ENCODE peak calls at places on chromosomes 5 and 9, in six cellular contexts. N is neural progenitor cell, V is psoas muscle, X is IMR-90, L is sigmoid colon, I is GM12864. O is an unnamed sample.

GRCh38 chr9:124779368-124780059 is 2.6 kb downstream of the OLFML2A start:
- DNase-seq in N (peak; percentile 69), V (peak; percentile 37), X (peak; percentile 98), L (peak; percentile 70), I (no peak), O (peak; percentile 6)

GRCh38 chr5:115295775-115296129 is 702 bp downstream of the CCDC112 start:
- DNase-seq in N (peak; percentile 45), V (no peak), X (no peak), L (no peak), I (no peak), O (no peak)

GRCh38 chr5:44336708-44337107 is 52.5 kb downstream of the FGF10 start:
- DNase-seq in N (no peak), V (no peak), X (no peak), L (no peak), I (no peak), O (no peak)

GRCh38 chr9:122418016-122418415 is 47.2 kb downstream of the PTGS1 start:
- DNase-seq in N (no peak), V (no peak), X (no peak), L (no peak), I (no peak), O (no peak)

GRCh38 chr5:126234563-126235195 is 188.5 kb upstream of the GRAMD2B start:
- DNase-seq in N (peak; percentile 71), V (no peak), X (peak; percentile 6), L (no peak), I (no peak), O (peak; percentile 23)

GRCh38 chr9:121811140-121811539 is 159.7 kb downstream of the DAB2IP start:
- DNase-seq in N (no peak), V (no peak), X (no peak), L (no peak), I (no peak), O (no peak)

GRCh38 chr9:1647776-1648175 is 367.4 kb upstream of the SMARCA2 start:
- DNase-seq in N (no peak), V (no peak), X (no peak), L (no peak), I (no peak), O (no peak)

GRCh38 chr5:56814361-56814962 is 887 bp upstream of the MAP3K1 start:
- DNase-seq in N (peak; percentile 66), V (peak; percentile 52), X (no peak), L (no peak), I (no peak), O (no peak)

GRCh38 chr9:34154052-34154451 is 24.8 kb upstream of the UBAP1 start:
- DNase-seq in N (no peak), V (no peak), X (no peak), L (peak; percentile 1), I (no peak), O (no peak)

GRCh38 chr9:134210908-134211810 is 46.8 kb upstream of the RNU6ATAC start:
- DNase-seq in N (no peak), V (peak; percentile 75), X (no peak), L (peak; percentile 75), I (no peak), O (no peak)

GRCh38 chr9:88418715-88419540 is 30.7 kb downstream of the SPIN1 start:
- DNase-seq in N (no peak), V (no peak), X (no peak), L (no peak), I (no peak), O (no peak)

GRCh38 chr5:24226492-24226891 is 418.3 kb downstream of the CDH10 start:
- DNase-seq in N (no peak), V (no peak), X (no peak), L (no peak), I (no peak), O (no peak)

GRCh38 chr5:168314735-168315411 is 23.4 kb downstream of the WWC1 start:
- DNase-seq in N (no peak), V (no peak), X (peak; percentile 99), L (no peak), I (no peak), O (no peak)

GRCh38 chr9:104948277-104948676 is 20.3 kb upstream of the ABCA1 start:
- DNase-seq in N (no peak), V (no peak), X (peak; percentile 62), L (no peak), I (no peak), O (no peak)

GRCh38 chr9:79562749-79563386 is 8.9 kb upstream of the TLE4 start:
- DNase-seq in N (no peak), V (no peak), X (peak; percentile 30), L (no peak), I (no peak), O (no peak)

GRCh38 chr9:4489562-4489918 is 728 bp upstream of the SLC1A1 start:
- DNase-seq in N (peak; percentile 56), V (no peak), X (no peak), L (no peak), I (no peak), O (no peak)

GRCh38 chr9:99634185-99634584 is 187.5 kb upstream of the NR4A3 start:
- DNase-seq in N (no peak), V (no peak), X (no peak), L (no peak), I (no peak), O (no peak)

GRCh38 chr5:429453-430188 is 13.4 kb upstream of the EXOC3 start:
- DNase-seq in N (no peak), V (peak; percentile 34), X (peak; percentile 62), L (peak; percentile 63), I (no peak), O (peak; percentile 16)

GRCh38 chr5:73391441-73391871 is 57.1 kb downstream of the FOXD1 start:
- DNase-seq in N (no peak), V (no peak), X (peak; percentile 59), L (no peak), I (no peak), O (no peak)

DNA sequence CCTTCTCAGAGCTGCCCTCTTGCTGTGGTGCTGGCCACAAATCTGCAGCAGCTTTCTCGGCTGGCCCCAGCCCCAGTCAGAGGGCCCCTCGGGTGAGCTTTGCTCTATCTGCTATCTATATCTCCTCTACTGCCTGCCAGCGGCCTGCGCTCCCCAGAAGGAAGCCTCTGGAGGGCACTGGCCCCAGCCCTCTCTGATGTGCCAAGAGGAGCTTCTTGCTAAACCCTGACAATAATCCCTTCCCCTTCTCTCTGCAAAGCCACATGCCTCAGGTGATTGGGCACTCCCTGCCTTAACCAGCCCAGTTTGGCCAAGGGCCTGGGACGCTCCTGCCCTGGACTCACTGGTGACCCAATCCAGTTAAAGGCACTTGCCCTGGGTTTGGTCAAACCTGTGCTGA is 42.7 kb downstream of the CAMK2A start:
- DNase-seq in N (no peak), V (peak; percentile 92), X (no peak), L (no peak), I (no peak), O (no peak)
- TF ChIP-seq CTCF in N (no peak), V (no peak), X (no peak), L (no peak), I (no peak), O (no peak)

GRCh38 chr5:142869883-142870282 is 99.7 kb downstream of the ARHGAP26 start:
- DNase-seq in N (no peak), V (no peak), X (peak; percentile 11), L (peak; percentile 75), I (no peak), O (no peak)
- TF ChIP-seq CTCF in N (no peak), V (no peak), X (no peak), L (no peak), I (no peak), O (no peak)

GRCh38 chr9:23643656-23644258 is 182.3 kb downstream of the ELAVL2 start:
- DNase-seq in N (no peak), V (no peak), X (no peak), L (no peak), I (no peak), O (no peak)
- TF ChIP-seq CTCF in N (peak; percentile 9), V (no peak), X (no peak), L (no peak), I (no peak), O (no peak)

GRCh38 chr5:172858990-172859811 is 25.1 kb downstream of the ERGIC1 start:
- DNase-seq in N (no peak), V (peak; percentile 89), X (peak; percentile 93), L (peak; percentile 90), I (no peak), O (no peak)
- TF ChIP-seq CTCF in N (no peak), V (no peak), X (no peak), L (no peak), I (no peak), O (no peak)